ENCODE peak calls at places on chromosomes 12 and 14, in four cellular contexts. One of them, this sample, is unnamed.
A peak's percentile ranks its signal among the peaks of the same experiment; 100 is the strongest.

GRCh38 chr12:127507336-127507735 is 759.6 kb upstream of the TMEM132C start:
- DNase-seq in GM12864: no peak
- DNase-seq in osteocyte: no peak
- DNase-seq in AG09309: no peak
- DNase-seq in this sample: no peak

GRCh38 chr12:124563401-124563800 is 4.0 kb downstream of the NCOR2 start:
- DNase-seq in osteocyte: no peak
- DNase-seq in GM12864: no peak
- DNase-seq in AG09309: no peak
- DNase-seq in this sample: no peak

GRCh38 chr14:59346796-59347510 is 118.2 kb downstream of the GPR135 start:
- DNase-seq in AG09309: no peak
- DNase-seq in GM12864: no peak
- DNase-seq in osteocyte: no peak
- DNase-seq in this sample: no peak

GRCh38 chr12:129215436-129216025 is 362.3 kb downstream of the GLT1D1 start:
- DNase-seq in AG09309: no peak
- DNase-seq in osteocyte: no peak
- DNase-seq in GM12864: no peak
- DNase-seq in this sample: no peak

GRCh38 chr14:67527756-67528155 is 5.3 kb upstream of the PLEKHH1 start:
- DNase-seq in GM12864: no peak
- DNase-seq in AG09309: no peak
- DNase-seq in osteocyte: no peak
- DNase-seq in this sample: no peak

GRCh38 chr14:32559595-32559994 is 230.5 kb downstream of the AKAP6 start:
- DNase-seq in GM12864: no peak
- DNase-seq in osteocyte: no peak
- DNase-seq in AG09309: no peak
- DNase-seq in this sample: no peak

GRCh38 chr12:106081606-106082005 is 57.1 kb downstream of the NUAK1 start:
- DNase-seq in GM12864: no peak
- DNase-seq in osteocyte: no peak
- DNase-seq in AG09309: no peak
- DNase-seq in this sample: no peak

GRCh38 chr14:61673305-61673704 is 22.0 kb upstream of the HIF1A start:
- DNase-seq in GM12864: no peak
- DNase-seq in osteocyte: no peak
- DNase-seq in AG09309: no peak
- DNase-seq in this sample: no peak

GRCh38 chr14:104708606-104709268 is 15.3 kb upstream of the ADSS1 start:
- DNase-seq in AG09309: no peak
- DNase-seq in osteocyte: no peak
- DNase-seq in GM12864: no peak
- DNase-seq in this sample: peak; percentile 93

GRCh38 chr14:102822311-102822863 is 45.1 kb downstream of the TRAF3 start:
- DNase-seq in GM12864: no peak
- DNase-seq in AG09309: no peak
- DNase-seq in osteocyte: no peak
- DNase-seq in this sample: no peak

GRCh38 chr14:52080817-52081755 is 12.2 kb upstream of the NID2 start:
- DNase-seq in osteocyte: no peak
- DNase-seq in AG09309: peak; percentile 84
- DNase-seq in GM12864: no peak
- DNase-seq in this sample: no peak

GRCh38 chr12:25054076-25054782 is 105.3 kb upstream of the BCAT1 start:
- DNase-seq in AG09309: no peak
- DNase-seq in osteocyte: no peak
- DNase-seq in GM12864: no peak
- DNase-seq in this sample: no peak

GRCh38 chr12:49548822-49549648 is 10.2 kb downstream of the KCNH3 start:
- DNase-seq in AG09309: no peak
- DNase-seq in GM12864: no peak
- DNase-seq in osteocyte: no peak
- DNase-seq in this sample: no peak
- TF ChIP-seq CTCF in AG09309: peak; percentile 34
- TF ChIP-seq CTCF in GM12864: peak; percentile 32
- TF ChIP-seq CTCF in osteocyte: no peak
- TF ChIP-seq CTCF in this sample: peak; percentile 27

DNA sequence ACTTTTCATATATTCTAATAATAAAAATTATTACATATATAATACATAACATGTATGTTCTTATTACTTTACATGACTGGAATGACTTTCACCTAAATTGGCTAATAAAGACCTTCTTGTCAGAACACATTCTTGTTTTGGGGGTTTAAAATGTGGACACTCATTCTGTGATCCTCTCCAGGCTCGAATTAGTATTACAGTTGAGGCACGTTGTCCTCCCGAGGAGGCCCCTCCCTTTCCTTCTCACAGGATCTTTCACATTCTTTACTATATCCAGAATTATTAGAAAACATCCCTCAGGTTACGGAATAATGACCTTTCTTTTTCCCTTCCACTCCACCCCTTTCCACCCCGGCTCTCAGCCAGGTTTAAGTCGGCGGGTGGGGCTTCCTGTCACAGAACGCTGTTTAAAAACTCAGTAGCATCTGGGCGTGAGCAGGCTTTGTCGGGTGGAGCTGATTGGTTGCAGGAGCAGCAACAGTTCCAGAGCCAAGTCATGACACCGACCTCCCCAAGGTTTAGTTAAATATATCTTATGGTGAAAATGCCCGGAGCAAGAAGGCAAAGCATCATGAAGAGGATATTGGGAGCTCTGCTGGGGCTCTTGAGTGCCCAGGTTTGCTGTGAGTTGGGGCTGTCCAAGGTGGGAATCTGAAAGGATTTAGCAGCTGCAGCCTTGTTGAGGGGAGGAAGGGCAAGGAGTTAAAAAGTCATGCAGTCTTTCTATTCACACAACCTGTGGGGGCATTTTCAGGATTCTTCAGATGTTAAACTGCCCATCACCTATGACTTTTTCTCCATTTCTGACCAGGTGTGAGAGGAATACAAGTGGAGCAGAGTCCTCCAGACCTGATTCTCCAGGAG is 396.7 kb upstream of the OR4E1 start:
- DNase-seq in AG09309: no peak
- DNase-seq in osteocyte: no peak
- DNase-seq in GM12864: no peak
- DNase-seq in this sample: no peak
- TF ChIP-seq CTCF in AG09309: no peak
- TF ChIP-seq CTCF in osteocyte: no peak
- TF ChIP-seq CTCF in GM12864: no peak
- TF ChIP-seq CTCF in this sample: no peak

GRCh38 chr12:5556946-5557673 is 125.2 kb downstream of the NTF3 start:
- DNase-seq in GM12864: no peak
- DNase-seq in AG09309: no peak
- DNase-seq in osteocyte: no peak
- DNase-seq in this sample: no peak

GRCh38 chr12:5560242-5560641 is 128.3 kb downstream of the NTF3 start:
- DNase-seq in osteocyte: no peak
- DNase-seq in AG09309: no peak
- DNase-seq in GM12864: no peak
- DNase-seq in this sample: no peak

GRCh38 chr12:5557906-5558305 is 126.0 kb downstream of the NTF3 start:
- DNase-seq in AG09309: no peak
- DNase-seq in GM12864: no peak
- DNase-seq in osteocyte: no peak
- DNase-seq in this sample: no peak

GRCh38 chr12:5554711-5555110 is 122.8 kb downstream of the NTF3 start:
- DNase-seq in osteocyte: no peak
- DNase-seq in AG09309: peak; percentile 72
- DNase-seq in GM12864: no peak
- DNase-seq in this sample: no peak

DNA sequence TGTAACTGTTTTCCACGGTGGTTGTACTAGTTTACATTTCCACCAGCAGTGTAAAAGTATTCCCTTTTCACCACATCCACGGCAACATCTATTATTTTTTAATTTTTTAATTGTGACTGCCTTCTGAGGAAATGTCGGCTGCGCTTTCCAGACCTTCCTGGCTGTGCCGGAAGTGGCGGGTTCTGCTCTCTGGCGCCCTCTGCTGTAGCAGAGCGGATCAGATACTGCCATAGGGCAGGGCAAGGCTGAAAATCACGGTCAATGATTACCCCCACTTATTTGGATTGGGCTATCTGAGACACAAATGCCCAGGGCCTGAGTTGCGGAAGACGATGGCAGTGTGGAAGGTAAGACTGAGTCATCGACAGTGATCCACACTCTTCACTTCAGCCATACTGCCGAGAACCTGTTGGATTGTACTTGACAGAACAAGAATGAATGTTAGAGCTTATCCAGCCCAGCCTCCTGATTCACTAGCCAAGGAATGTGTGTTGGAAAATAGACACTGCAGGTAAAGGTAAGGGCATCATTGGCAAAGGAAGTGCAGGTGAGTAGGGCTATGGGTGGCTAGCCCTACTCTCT is 124.2 kb downstream of the NTF3 start:
- DNase-seq in osteocyte: no peak
- DNase-seq in GM12864: no peak
- DNase-seq in AG09309: no peak
- DNase-seq in this sample: no peak
- TF ChIP-seq CTCF in osteocyte: peak; percentile 35
- TF ChIP-seq CTCF in GM12864: peak; percentile 64
- TF ChIP-seq CTCF in AG09309: peak; percentile 19
- TF ChIP-seq CTCF in this sample: no peak

GRCh38 chr14:90601521-90601920 is 204.7 kb downstream of the CALM1 start:
- DNase-seq in AG09309: no peak
- DNase-seq in GM12864: no peak
- DNase-seq in osteocyte: no peak
- DNase-seq in this sample: no peak
- TF ChIP-seq CTCF in AG09309: no peak
- TF ChIP-seq CTCF in GM12864: no peak
- TF ChIP-seq CTCF in osteocyte: no peak
- TF ChIP-seq CTCF in this sample: no peak